ENCODE peak calls at places on chromosomes 1 and 21, in nine cellular contexts. J is GM20000; F is BJ; L is nephron progenitor cell; D is lower leg skin; G is CD8-positive, alpha-beta T cell; A is OCI-LY7; X is fibroblast of pulmonary artery; K is activated CD8-positive, alpha-beta T cell treated with anti-CD3 and anti-CD28 coated beads for 36 hours. N is an unnamed sample.

GRCh38 chr1:156368889-156369684 is at the start of gene RHBG:
- DNase-seq in J (peak), F (no peak), L (peak), D (no peak), G (no peak), A (no peak), X (peak), K (peak), N (peak)

GRCh38 chr21:38323721-38324591 is 67.2 kb downstream of the KCNJ15 start:
- DNase-seq in J (no peak), F (peak), L (peak), D (peak), G (no peak), A (no peak), X (peak), K (no peak), N (no peak)

GRCh38 chr1:15703562-15703961 is 19.4 kb downstream of the PLEKHM2 start:
- DNase-seq in J (no peak), F (peak), L (no peak), D (peak), G (no peak), A (no peak), X (peak), K (no peak), N (no peak)

GRCh38 chr1:231512147-231512698 is 16.2 kb upstream of the TSNAX start:
- DNase-seq in J (no peak), F (peak), L (no peak), D (no peak), G (no peak), A (no peak), X (peak), K (no peak), N (no peak)

GRCh38 chr1:1073743-1074587 is at the start of gene RNF223:
- DNase-seq in J (no peak), F (no peak), L (peak), D (no peak), G (no peak), A (no peak), X (no peak), K (no peak), N (no peak)

GRCh38 chr1:212471286-212471685 is 38.6 kb downstream of the NENF start:
- DNase-seq in J (no peak), F (no peak), L (no peak), D (no peak), G (no peak), A (no peak), X (no peak), K (no peak), N (no peak)

GRCh38 chr1:170494369-170494768 is 37.6 kb upstream of the GORAB start:
- DNase-seq in J (no peak), F (no peak), L (no peak), D (no peak), G (no peak), A (no peak), X (peak), K (no peak), N (no peak)

GRCh38 chr1:109873278-109874175 is 37.1 kb upstream of the CSF1 start:
- DNase-seq in J (no peak), F (no peak), L (no peak), D (peak), G (no peak), A (no peak), X (peak), K (no peak), N (no peak)

GRCh38 chr21:38438476-38438893 is 59.8 kb downstream of the ERG start:
- DNase-seq in J (no peak), F (peak), L (no peak), D (no peak), G (no peak), A (no peak), X (peak), K (no peak), N (no peak)

GRCh38 chr1:225445644-225446297 is 17.9 kb upstream of the LBR start:
- DNase-seq in J (no peak), F (no peak), L (no peak), D (peak), G (no peak), A (no peak), X (no peak), K (no peak), N (no peak)

GRCh38 chr1:189149547-189150375 is 1327.9 kb downstream of the BRINP3 start:
- DNase-seq in J (no peak), F (no peak), L (no peak), D (no peak), G (no peak), A (no peak), X (no peak), K (no peak), N (no peak)

GRCh38 chr1:7315316-7315715 is 455.8 kb upstream of the VAMP3 start:
- DNase-seq in J (no peak), F (no peak), L (no peak), D (no peak), G (no peak), A (no peak), X (no peak), K (no peak), N (no peak)

GRCh38 chr1:162089748-162090147 is 20.3 kb downstream of the NOS1AP start:
- DNase-seq in J (no peak), F (no peak), L (no peak), D (no peak), G (no peak), A (no peak), X (no peak), K (no peak), N (no peak)

GRCh38 chr1:54728027-54728426 is 12.4 kb downstream of the TTC4 start:
- DNase-seq in J (no peak), F (no peak), L (no peak), D (peak), G (no peak), A (no peak), X (no peak), K (no peak), N (no peak)

GRCh38 chr21:44085491-44086321 is 21.5 kb upstream of the PWP2 start:
- DNase-seq in J (no peak), F (no peak), L (no peak), D (peak), G (no peak), A (no peak), X (peak), K (peak), N (no peak)

GRCh38 chr1:145871994-145872411 is 13.1 kb upstream of the PIAS3 start:
- DNase-seq in J (peak), F (no peak), L (peak), D (peak), G (peak), A (no peak), X (peak), K (peak), N (no peak)
- TF ChIP-seq CTCF in J (no peak), F (no peak), L (no peak), D (no peak), G (no peak), A (no peak), X (no peak), K (no peak), N (no peak)

DNA sequence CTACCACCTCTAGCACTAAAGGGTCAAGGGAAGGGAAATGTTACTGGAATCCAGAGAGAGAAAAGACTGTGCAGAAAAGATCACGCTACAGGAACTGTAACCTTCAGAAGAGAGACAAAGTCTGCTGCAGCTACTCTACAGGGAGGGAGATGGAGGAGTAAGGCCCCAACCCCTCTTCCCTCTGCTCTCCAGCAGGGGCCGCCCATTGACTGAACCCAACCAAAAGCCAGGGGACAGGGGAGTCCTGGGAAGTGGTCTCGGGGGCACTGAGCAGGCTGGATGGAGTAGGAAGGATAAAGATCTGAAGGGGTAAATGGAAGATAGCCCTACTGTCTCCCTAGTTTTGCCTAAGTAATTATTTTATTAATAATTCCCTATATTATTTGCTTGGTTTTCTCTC is 72.8 kb upstream of the NR5A2 start:
- DNase-seq in J (peak), F (no peak), L (peak), D (peak), G (no peak), A (peak), X (no peak), K (no peak), N (peak)
- TF ChIP-seq CTCF in J (peak), F (peak), L (peak), D (no peak), G (no peak), A (peak), X (peak), K (no peak), N (peak)

GRCh38 chr1:10867138-10867721 is 70.8 kb upstream of the CASZ1 start:
- DNase-seq in J (peak), F (no peak), L (peak), D (no peak), G (peak), A (peak), X (peak), K (peak), N (peak)
- TF ChIP-seq CTCF in J (peak), F (peak), L (peak), D (no peak), G (peak), A (peak), X (peak), K (peak), N (peak)

GRCh38 chr1:210899676-210900075 is 234.3 kb downstream of the KCNH1 start:
- DNase-seq in J (no peak), F (no peak), L (no peak), D (no peak), G (no peak), A (no peak), X (no peak), K (no peak), N (no peak)

GRCh38 chr1:210901981-210902770 is 231.8 kb downstream of the KCNH1 start:
- DNase-seq in J (no peak), F (no peak), L (no peak), D (no peak), G (no peak), A (no peak), X (no peak), K (no peak), N (no peak)

GRCh38 chr1:210898473-210898872 is 235.5 kb downstream of the KCNH1 start:
- DNase-seq in J (no peak), F (no peak), L (no peak), D (no peak), G (no peak), A (no peak), X (no peak), K (no peak), N (no peak)

GRCh38 chr1:210900820-210901219 is 233.1 kb downstream of the KCNH1 start:
- DNase-seq in J (no peak), F (no peak), L (no peak), D (no peak), G (no peak), A (no peak), X (no peak), K (no peak), N (no peak)

GRCh38 chr1:210900079-210900478 is 233.9 kb downstream of the KCNH1 start:
- DNase-seq in J (no peak), F (no peak), L (no peak), D (no peak), G (no peak), A (no peak), X (no peak), K (no peak), N (no peak)
- TF ChIP-seq CTCF in J (no peak), F (no peak), L (no peak), D (no peak), G (no peak), A (no peak), X (no peak), K (no peak), N (no peak)

DNA sequence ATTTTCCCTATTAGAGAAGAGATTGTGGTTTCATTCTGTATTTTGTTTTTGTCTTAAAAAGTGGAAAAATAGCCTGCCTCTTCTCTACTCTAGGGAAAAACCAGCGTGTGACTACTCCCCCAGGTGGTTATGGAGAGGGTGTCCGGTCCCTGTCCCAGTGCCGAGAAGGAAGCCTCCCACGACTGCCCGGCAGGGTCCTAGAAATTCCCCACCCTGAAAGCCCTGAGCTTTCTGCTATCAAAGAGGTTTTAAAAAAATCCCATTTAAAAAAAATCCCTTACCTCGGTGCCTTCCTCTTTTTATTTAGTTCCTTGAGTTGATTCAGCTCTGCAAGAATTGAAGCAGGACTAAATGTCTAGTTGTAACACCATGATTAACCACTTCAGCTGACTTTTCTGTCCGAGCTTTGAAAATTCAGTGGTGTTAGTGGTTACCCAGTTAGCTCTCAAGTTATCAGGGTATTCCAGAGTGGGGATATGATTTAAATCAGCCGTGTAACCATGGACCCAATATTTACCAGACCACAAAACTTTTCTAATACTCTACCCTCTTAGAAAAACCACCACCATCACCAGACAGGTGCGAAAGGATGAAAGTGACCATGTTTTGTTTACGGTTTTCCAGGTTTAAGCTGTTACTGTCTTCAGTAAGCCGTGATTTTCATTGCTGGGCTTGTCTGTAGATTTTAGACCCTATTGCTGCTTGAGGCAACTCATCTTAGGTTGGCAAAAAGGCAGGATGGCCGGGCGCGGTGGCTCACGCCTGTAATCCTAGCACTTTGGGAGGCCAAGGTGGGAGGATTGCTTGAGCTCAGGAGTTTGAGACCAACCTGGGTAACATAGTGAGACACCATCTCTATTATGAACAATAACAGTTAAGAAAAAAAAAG is 34.9 kb upstream of the TDRD10 start:
- DNase-seq in J (peak), F (no peak), L (no peak), D (no peak), G (no peak), A (no peak), X (peak), K (no peak), N (no peak)
- TF ChIP-seq CTCF in J (peak), F (peak), L (peak), D (no peak), G (no peak), A (peak), X (peak), K (no peak), N (no peak)

DNA sequence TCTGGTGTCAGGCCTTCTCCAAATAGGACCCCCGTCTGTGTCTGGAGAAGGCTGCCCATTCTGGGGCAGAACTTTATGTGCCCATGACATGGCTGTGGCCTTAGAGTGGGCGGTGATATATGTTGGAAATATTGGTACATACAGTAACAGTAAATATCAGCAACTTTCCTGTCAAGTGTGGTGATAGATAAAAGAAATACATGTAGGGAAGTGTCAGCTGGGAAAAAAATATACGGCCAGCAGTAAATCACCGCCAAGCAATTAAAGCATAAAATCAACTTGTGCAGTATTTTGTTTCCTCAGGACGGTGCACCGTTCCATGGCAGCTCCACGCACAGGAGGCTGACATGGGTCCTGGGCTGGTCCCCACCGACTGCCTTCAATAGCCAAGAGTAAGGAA is 27.4 kb downstream of the LHX4 start:
- DNase-seq in J (no peak), F (no peak), L (no peak), D (no peak), G (no peak), A (no peak), X (no peak), K (no peak), N (no peak)
- TF ChIP-seq CTCF in J (no peak), F (no peak), L (no peak), D (no peak), G (no peak), A (no peak), X (no peak), K (no peak), N (no peak)

GRCh38 chr1:41504126-41505035 is 19.9 kb upstream of the EDN2 start:
- DNase-seq in J (no peak), F (no peak), L (no peak), D (no peak), G (no peak), A (no peak), X (peak), K (no peak), N (no peak)

GRCh38 chr1:41501581-41501980 is 17.1 kb upstream of the EDN2 start:
- DNase-seq in J (no peak), F (no peak), L (no peak), D (no peak), G (no peak), A (no peak), X (no peak), K (no peak), N (no peak)

GRCh38 chr1:41500781-41501518 is 16.5 kb upstream of the EDN2 start:
- DNase-seq in J (no peak), F (no peak), L (no peak), D (no peak), G (no peak), A (no peak), X (no peak), K (no peak), N (no peak)

GRCh38 chr1:41502912-41503311 is 18.4 kb upstream of the EDN2 start:
- DNase-seq in J (no peak), F (no peak), L (peak), D (no peak), G (no peak), A (no peak), X (no peak), K (no peak), N (no peak)

GRCh38 chr1:41503507-41504125 is 19.1 kb upstream of the EDN2 start:
- DNase-seq in J (no peak), F (no peak), L (no peak), D (no peak), G (no peak), A (no peak), X (no peak), K (no peak), N (no peak)
- TF ChIP-seq CTCF in J (no peak), F (peak), L (peak), D (no peak), G (no peak), A (peak), X (peak), K (no peak), N (peak)

N was measured in progenitor cell of endocrine pancreas.